ENCODE peak calls at places on chromosomes 13 and 19, in seven cellular contexts. One of them, this sample, is unnamed.

GRCh38 chr13:26185720-26186119 is 36.4 kb downstream of the RNF6 start:
- DNase-seq in AG09319: no peak
- DNase-seq in fibroblast of the aortic adventitia: no peak
- DNase-seq in lung microvascular endothelial cell: no peak
- DNase-seq in hepatic stellate cell: no peak
- DNase-seq in NCI-H1417: no peak
- DNase-seq in colonic mucosa: no peak
- DNase-seq in this sample: no peak

GRCh38 chr13:33186851-33187250 is 98.7 kb downstream of the STARD13 start:
- DNase-seq in AG09319: no peak
- DNase-seq in fibroblast of the aortic adventitia: no peak
- DNase-seq in lung microvascular endothelial cell: peak
- DNase-seq in hepatic stellate cell: peak
- DNase-seq in NCI-H1417: no peak
- DNase-seq in colonic mucosa: no peak
- DNase-seq in this sample: no peak

GRCh38 chr13:44930907-44931676 is 58.2 kb downstream of the NUFIP1 start:
- DNase-seq in AG09319: no peak
- DNase-seq in fibroblast of the aortic adventitia: peak
- DNase-seq in lung microvascular endothelial cell: peak
- DNase-seq in hepatic stellate cell: no peak
- DNase-seq in NCI-H1417: peak
- DNase-seq in colonic mucosa: no peak
- DNase-seq in this sample: no peak

GRCh38 chr13:24165746-24166145 is 5.2 kb downstream of the SPATA13 start:
- DNase-seq in AG09319: no peak
- DNase-seq in fibroblast of the aortic adventitia: peak
- DNase-seq in lung microvascular endothelial cell: peak
- DNase-seq in hepatic stellate cell: peak
- DNase-seq in NCI-H1417: no peak
- DNase-seq in colonic mucosa: no peak
- DNase-seq in this sample: no peak

GRCh38 chr13:37226966-37227365 is 121.5 kb upstream of the CSNK1A1L start:
- DNase-seq in AG09319: no peak
- DNase-seq in fibroblast of the aortic adventitia: peak
- DNase-seq in lung microvascular endothelial cell: no peak
- DNase-seq in hepatic stellate cell: no peak
- DNase-seq in NCI-H1417: no peak
- DNase-seq in colonic mucosa: no peak
- DNase-seq in this sample: no peak

GRCh38 chr19:53254451-53255341 is at the start of gene ZNF677:
- DNase-seq in AG09319: peak
- DNase-seq in fibroblast of the aortic adventitia: peak
- DNase-seq in lung microvascular endothelial cell: peak
- DNase-seq in hepatic stellate cell: peak
- DNase-seq in NCI-H1417: peak
- DNase-seq in colonic mucosa: peak
- DNase-seq in this sample: peak

GRCh38 chr13:41603917-41604316 is 146.6 kb downstream of the RGCC start:
- DNase-seq in AG09319: no peak
- DNase-seq in fibroblast of the aortic adventitia: peak
- DNase-seq in lung microvascular endothelial cell: peak
- DNase-seq in hepatic stellate cell: no peak
- DNase-seq in NCI-H1417: no peak
- DNase-seq in colonic mucosa: no peak
- DNase-seq in this sample: no peak

GRCh38 chr13:112182831-112183543 is 116.0 kb downstream of the SOX1 start:
- DNase-seq in AG09319: no peak
- DNase-seq in fibroblast of the aortic adventitia: no peak
- DNase-seq in lung microvascular endothelial cell: no peak
- DNase-seq in hepatic stellate cell: no peak
- DNase-seq in NCI-H1417: no peak
- DNase-seq in colonic mucosa: no peak
- DNase-seq in this sample: no peak

GRCh38 chr19:11025445-11025844 is 63.8 kb upstream of the LDLR start:
- DNase-seq in AG09319: no peak
- DNase-seq in fibroblast of the aortic adventitia: no peak
- DNase-seq in lung microvascular endothelial cell: no peak
- DNase-seq in hepatic stellate cell: no peak
- DNase-seq in NCI-H1417: no peak
- DNase-seq in colonic mucosa: no peak
- DNase-seq in this sample: no peak

GRCh38 chr13:98324105-98324504 is 147.0 kb upstream of the RNF113B start:
- DNase-seq in AG09319: no peak
- DNase-seq in fibroblast of the aortic adventitia: peak
- DNase-seq in lung microvascular endothelial cell: no peak
- DNase-seq in hepatic stellate cell: no peak
- DNase-seq in NCI-H1417: no peak
- DNase-seq in colonic mucosa: no peak
- DNase-seq in this sample: no peak

GRCh38 chr19:54461201-54462071 is 2.1 kb downstream of the LENG9 start:
- DNase-seq in AG09319: no peak
- DNase-seq in fibroblast of the aortic adventitia: no peak
- DNase-seq in lung microvascular endothelial cell: no peak
- DNase-seq in hepatic stellate cell: no peak
- DNase-seq in NCI-H1417: no peak
- DNase-seq in colonic mucosa: peak
- DNase-seq in this sample: no peak

GRCh38 chr13:46655727-46656180 is 102.8 kb downstream of the LRCH1 start:
- DNase-seq in AG09319: no peak
- DNase-seq in fibroblast of the aortic adventitia: peak
- DNase-seq in lung microvascular endothelial cell: peak
- DNase-seq in hepatic stellate cell: no peak
- DNase-seq in NCI-H1417: no peak
- DNase-seq in colonic mucosa: peak
- DNase-seq in this sample: no peak

GRCh38 chr19:53903055-53903680 is 5.9 kb upstream of the CACNG7 start:
- DNase-seq in AG09319: peak
- DNase-seq in fibroblast of the aortic adventitia: peak
- DNase-seq in lung microvascular endothelial cell: peak
- DNase-seq in hepatic stellate cell: no peak
- DNase-seq in NCI-H1417: no peak
- DNase-seq in colonic mucosa: peak
- DNase-seq in this sample: peak

GRCh38 chr19:53172892-53173291 is 14.0 kb upstream of the ZNF347 start:
- DNase-seq in AG09319: no peak
- DNase-seq in fibroblast of the aortic adventitia: peak
- DNase-seq in lung microvascular endothelial cell: peak
- DNase-seq in hepatic stellate cell: no peak
- DNase-seq in NCI-H1417: no peak
- DNase-seq in colonic mucosa: no peak
- DNase-seq in this sample: no peak

GRCh38 chr19:20664917-20665781 is 3.8 kb upstream of the ZNF626 start:
- DNase-seq in AG09319: no peak
- DNase-seq in fibroblast of the aortic adventitia: peak
- DNase-seq in lung microvascular endothelial cell: no peak
- DNase-seq in hepatic stellate cell: peak
- DNase-seq in NCI-H1417: no peak
- DNase-seq in colonic mucosa: peak
- DNase-seq in this sample: no peak

GRCh38 chr19:35894342-35894741 is 6.0 kb downstream of the NFKBID start:
- DNase-seq in AG09319: no peak
- DNase-seq in fibroblast of the aortic adventitia: no peak
- DNase-seq in lung microvascular endothelial cell: no peak
- DNase-seq in hepatic stellate cell: no peak
- DNase-seq in NCI-H1417: no peak
- DNase-seq in colonic mucosa: no peak
- DNase-seq in this sample: no peak

GRCh38 chr19:35901055-35901644 is 810 bp upstream of the NFKBID start:
- DNase-seq in AG09319: no peak
- DNase-seq in fibroblast of the aortic adventitia: peak
- DNase-seq in lung microvascular endothelial cell: no peak
- DNase-seq in hepatic stellate cell: peak
- DNase-seq in NCI-H1417: no peak
- DNase-seq in colonic mucosa: no peak
- DNase-seq in this sample: no peak

GRCh38 chr19:35869327-35870123 is 1.2 kb downstream of the APLP1 start:
- DNase-seq in AG09319: no peak
- DNase-seq in fibroblast of the aortic adventitia: peak
- DNase-seq in lung microvascular endothelial cell: peak
- DNase-seq in hepatic stellate cell: peak
- DNase-seq in NCI-H1417: peak
- DNase-seq in colonic mucosa: peak
- DNase-seq in this sample: peak

GRCh38 chr13:79456656-79457365 is 24.1 kb upstream of the NDFIP2 start:
- DNase-seq in AG09319: no peak
- DNase-seq in fibroblast of the aortic adventitia: no peak
- DNase-seq in lung microvascular endothelial cell: no peak
- DNase-seq in hepatic stellate cell: no peak
- DNase-seq in NCI-H1417: no peak
- DNase-seq in colonic mucosa: no peak
- DNase-seq in this sample: no peak

GRCh38 chr13:41196620-41197019 is 2.3 kb upstream of the KBTBD7 start:
- DNase-seq in AG09319: no peak
- DNase-seq in fibroblast of the aortic adventitia: peak
- DNase-seq in lung microvascular endothelial cell: no peak
- DNase-seq in hepatic stellate cell: no peak
- DNase-seq in NCI-H1417: no peak
- DNase-seq in colonic mucosa: no peak
- DNase-seq in this sample: no peak

GRCh38 chr19:21468791-21469190 is 36.6 kb upstream of the ZNF429 start:
- DNase-seq in AG09319: no peak
- DNase-seq in fibroblast of the aortic adventitia: no peak
- DNase-seq in lung microvascular endothelial cell: no peak
- DNase-seq in hepatic stellate cell: no peak
- DNase-seq in NCI-H1417: no peak
- DNase-seq in colonic mucosa: no peak
- DNase-seq in this sample: no peak

GRCh38 chr13:50323440-50324070 is 308.3 kb downstream of the KCNRG start:
- DNase-seq in AG09319: peak
- DNase-seq in fibroblast of the aortic adventitia: peak
- DNase-seq in lung microvascular endothelial cell: peak
- DNase-seq in hepatic stellate cell: peak
- DNase-seq in NCI-H1417: no peak
- DNase-seq in colonic mucosa: no peak
- DNase-seq in this sample: no peak

GRCh38 chr13:72062566-72062965 is 195.6 kb upstream of the DACH1 start:
- DNase-seq in AG09319: no peak
- DNase-seq in fibroblast of the aortic adventitia: no peak
- DNase-seq in lung microvascular endothelial cell: peak
- DNase-seq in hepatic stellate cell: no peak
- DNase-seq in NCI-H1417: no peak
- DNase-seq in colonic mucosa: peak
- DNase-seq in this sample: no peak

GRCh38 chr19:11047856-11048255 is 41.4 kb upstream of the LDLR start:
- DNase-seq in AG09319: no peak
- DNase-seq in fibroblast of the aortic adventitia: no peak
- DNase-seq in lung microvascular endothelial cell: no peak
- DNase-seq in hepatic stellate cell: no peak
- DNase-seq in NCI-H1417: no peak
- DNase-seq in colonic mucosa: no peak
- DNase-seq in this sample: no peak

GRCh38 chr13:103022328-103022727 is 43.9 kb downstream of the SLC10A2 start:
- DNase-seq in AG09319: no peak
- DNase-seq in fibroblast of the aortic adventitia: peak
- DNase-seq in lung microvascular endothelial cell: no peak
- DNase-seq in hepatic stellate cell: no peak
- DNase-seq in NCI-H1417: no peak
- DNase-seq in colonic mucosa: no peak
- DNase-seq in this sample: no peak

GRCh38 chr19:17873661-17874422 is 2.1 kb downstream of the SLC5A5 start:
- DNase-seq in AG09319: no peak
- DNase-seq in fibroblast of the aortic adventitia: no peak
- DNase-seq in lung microvascular endothelial cell: no peak
- DNase-seq in hepatic stellate cell: no peak
- DNase-seq in NCI-H1417: peak
- DNase-seq in colonic mucosa: peak
- DNase-seq in this sample: peak

GRCh38 chr19:5075603-5076002 is 106.7 kb downstream of the KDM4B start:
- DNase-seq in AG09319: no peak
- DNase-seq in fibroblast of the aortic adventitia: no peak
- DNase-seq in lung microvascular endothelial cell: no peak
- DNase-seq in hepatic stellate cell: no peak
- DNase-seq in NCI-H1417: no peak
- DNase-seq in colonic mucosa: no peak
- DNase-seq in this sample: no peak

This sample was measured in effector memory CD4-positive, alpha-beta T cell.